ENCODE peak calls at places on chromosomes 16 and 17, in four cellular contexts. X, U, R and Z are unnamed samples.

GRCh38 chr17:33028778-33029177 is 37.1 kb downstream of the SPACA3 start:
- DNase-seq in X (no peak), U (no peak), R (no peak), Z (no peak)

GRCh38 chr16:67027046-67027445 is 1.9 kb upstream of the CBFB start:
- DNase-seq in X (no peak), U (no peak), R (no peak), Z (no peak)

GRCh38 chr17:15377608-15378007 is 36.2 kb upstream of the TEKT3 start:
- DNase-seq in X (no peak), U (no peak), R (no peak), Z (no peak)

GRCh38 chr17:70808596-70808995 is 639.3 kb downstream of the KCNJ2 start:
- DNase-seq in X (no peak), U (no peak), R (no peak), Z (no peak)

GRCh38 chr16:71610936-71611871 is 14.8 kb upstream of the MARVELD3 start:
- DNase-seq in X (peak; percentile 78), U (peak; percentile 78), R (peak; percentile 64), Z (peak; percentile 62)

GRCh38 chr17:19897108-19897854 is 29.5 kb upstream of the ULK2 start:
- DNase-seq in X (peak; percentile 62), U (peak; percentile 69), R (no peak), Z (no peak)

GRCh38 chr17:31433091-31433790 is 41.8 kb downstream of the RAB11FIP4 start:
- DNase-seq in X (no peak), U (no peak), R (peak; percentile 17), Z (no peak)

GRCh38 chr17:59221159-59221847 is 992 bp downstream of the GDPD1 start:
- DNase-seq in X (peak; percentile 43), U (no peak), R (peak; percentile 44), Z (no peak)

GRCh38 chr17:14052886-14053615 is 16.3 kb upstream of the COX10 start:
- DNase-seq in X (no peak), U (no peak), R (no peak), Z (no peak)

GRCh38 chr17:47698749-47699535 is 5.0 kb downstream of the TBKBP1 start:
- DNase-seq in X (peak; percentile 78), U (peak; percentile 67), R (peak; percentile 39), Z (peak; percentile 88)

GRCh38 chr17:15261063-15261817 is 3.9 kb downstream of the PMP22 start:
- DNase-seq in X (peak; percentile 76), U (peak; percentile 49), R (peak; percentile 70), Z (peak; percentile 85)

DNA sequence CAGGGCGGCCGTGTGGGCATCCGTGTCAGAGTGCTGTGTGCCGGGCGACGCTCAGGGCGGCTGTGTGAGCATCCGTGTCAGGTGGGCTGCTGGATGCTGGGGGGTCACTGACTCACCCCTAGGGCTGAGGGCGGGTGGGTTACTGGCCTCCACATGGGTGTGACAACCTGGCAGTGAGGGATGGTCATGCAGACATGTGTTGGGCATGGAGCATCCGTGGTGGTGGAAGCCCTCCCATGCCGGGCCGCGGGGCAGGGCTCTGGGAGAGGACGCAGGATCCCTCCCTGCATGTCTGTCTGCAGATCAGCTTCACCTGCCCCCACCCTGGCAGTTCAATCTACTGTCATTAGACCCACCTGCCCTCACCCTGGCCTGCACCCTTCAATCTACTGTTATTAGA is 56.3 kb downstream of the METRNL start:
- DNase-seq in X (peak; percentile 25), U (peak; percentile 4), R (no peak), Z (no peak)
- H3K27me3 ChIP-seq in X (no peaks in the 10 kb centered on the region), U (peaks cover 8% of the 10 kb centered on the region), R (no peaks in the 10 kb centered on the region), Z (no peaks in the 10 kb centered on the region)

GRCh38 chr17:2364132-2365116 is 27.1 kb downstream of the SGSM2 start:
- DNase-seq in X (no peak), U (no peak), R (no peak), Z (peak; percentile 48)

GRCh38 chr17:2362881-2363280 is 25.6 kb downstream of the SGSM2 start:
- DNase-seq in X (no peak), U (no peak), R (no peak), Z (no peak)

GRCh38 chr17:2362016-2362415 is 24.7 kb downstream of the SGSM2 start:
- DNase-seq in X (no peak), U (no peak), R (no peak), Z (no peak)

GRCh38 chr17:2362416-2362815 is 25.1 kb downstream of the SGSM2 start:
- DNase-seq in X (no peak), U (no peak), R (no peak), Z (no peak)

DNA sequence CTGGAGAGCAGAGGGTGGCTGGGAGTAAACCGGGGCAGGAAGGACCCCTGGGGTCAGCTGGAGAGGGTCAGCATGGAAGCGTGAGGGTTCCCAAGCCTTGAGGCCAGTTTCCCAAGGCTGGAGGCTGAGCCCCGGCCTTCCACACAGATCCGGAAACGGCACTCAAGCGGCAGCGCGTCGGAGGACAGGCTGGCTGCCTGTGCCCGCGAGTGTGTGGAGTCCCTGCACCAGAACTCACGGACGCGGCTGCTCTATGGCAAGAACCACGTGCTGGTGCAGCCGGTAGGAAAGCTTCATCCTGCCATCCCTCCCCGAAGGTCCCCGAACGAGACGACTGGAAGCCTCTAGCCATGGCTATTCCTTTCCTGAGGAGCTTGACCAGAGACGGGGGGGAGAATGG is 26.0 kb downstream of the SGSM2 start:
- DNase-seq in X (no peak), U (no peak), R (no peak), Z (no peak)
- H3K36me3 ChIP-seq in X (no peaks in the 10 kb centered on the region), U (no peaks in the 10 kb centered on the region), R (no peaks in the 10 kb centered on the region), Z (no peaks in the 10 kb centered on the region)

DNA sequence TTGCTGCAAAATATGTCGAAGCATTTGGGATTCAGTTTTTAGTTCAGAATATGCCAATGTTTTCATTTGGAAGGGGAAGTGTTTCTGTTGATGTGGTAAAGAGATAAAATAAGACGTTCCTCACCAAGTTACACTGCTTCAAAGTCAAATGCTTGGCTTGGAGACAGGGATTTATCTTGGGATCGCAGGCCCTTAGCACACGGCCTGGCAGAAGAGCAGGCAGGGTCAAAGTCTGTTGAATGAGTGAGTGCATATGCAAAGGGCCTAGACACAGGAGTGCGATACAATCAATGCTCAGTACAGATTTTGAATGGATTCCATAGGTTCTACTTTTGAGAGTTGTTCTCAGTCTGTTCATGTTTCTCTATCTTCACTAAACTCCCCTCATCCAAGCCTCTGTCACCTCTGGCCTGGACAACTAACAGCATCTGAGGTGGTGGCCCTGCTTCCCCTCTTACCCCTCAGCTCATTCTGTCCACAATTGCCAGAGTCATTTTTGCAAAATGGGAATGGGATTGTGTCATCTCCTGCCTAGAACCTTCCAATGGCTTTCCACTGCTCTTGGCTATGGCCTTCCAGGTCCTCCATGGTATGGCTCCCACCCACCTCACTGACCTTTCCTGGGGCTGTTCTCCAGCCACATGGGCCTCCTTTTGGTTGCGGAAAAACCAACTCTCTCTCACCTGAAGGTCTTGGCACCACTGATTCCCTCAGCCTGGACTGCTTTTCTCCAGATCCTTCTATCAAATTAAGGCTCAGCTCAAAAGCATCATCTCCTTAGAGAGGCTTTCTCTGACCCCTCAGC is 3.2 kb downstream of the DEXI start:
- DNase-seq in X (no peak), U (no peak), R (no peak), Z (no peak)
- H3K4me1 ChIP-seq in X (peaks cover 21% of the 10 kb centered on the region), U (peaks cover 86% of the 10 kb centered on the region), R (peaks cover 52% of the 10 kb centered on the region), Z (peaks cover 14% of the 10 kb centered on the region)

GRCh38 chr16:69860233-69861231 is 90.6 kb upstream of the CLEC18A start:
- DNase-seq in X (no peak), U (peak; percentile 23), R (no peak), Z (no peak)
- H3K27me3 ChIP-seq in X (no peaks in the 10 kb centered on the region), U (no peaks in the 10 kb centered on the region), R (no peaks in the 10 kb centered on the region), Z (no peaks in the 10 kb centered on the region)

GRCh38 chr16:84068783-84069464 is 26.3 kb upstream of the SLC38A8 start:
- DNase-seq in X (no peak), U (no peak), R (no peak), Z (no peak)

GRCh38 chr16:84069540-84069939 is 26.9 kb upstream of the SLC38A8 start:
- DNase-seq in X (no peak), U (no peak), R (no peak), Z (no peak)

GRCh38 chr16:84065536-84066132 is 23.0 kb upstream of the SLC38A8 start:
- DNase-seq in X (peak; percentile 57), U (peak; percentile 46), R (peak; percentile 56), Z (no peak)

GRCh38 chr16:84067640-84068039 is 25.0 kb upstream of the SLC38A8 start:
- DNase-seq in X (no peak), U (no peak), R (no peak), Z (no peak)

GRCh38 chr16:84068041-84068440 is 25.4 kb upstream of the SLC38A8 start:
- DNase-seq in X (no peak), U (no peak), R (no peak), Z (no peak)
- H3K36me3 ChIP-seq in X (no peaks in the 10 kb centered on the region), U (no peaks in the 10 kb centered on the region), R (peaks cover 17% of the 10 kb centered on the region), Z (no peaks in the 10 kb centered on the region)

GRCh38 chr17:75344664-75345063 is 55.4 kb upstream of the SLC25A19 start:
- DNase-seq in X (no peak), U (no peak), R (no peak), Z (no peak)
- H3K4me1 ChIP-seq in X (peaks cover 1% of the 10 kb centered on the region), U (peaks cover 37% of the 10 kb centered on the region), R (no peaks in the 10 kb centered on the region), Z (peaks cover 4% of the 10 kb centered on the region)

GRCh38 chr17:63154586-63155244 is 188.7 kb downstream of the TANC2 start:
- DNase-seq in X (no peak), U (no peak), R (no peak), Z (no peak)
- H3K27me3 ChIP-seq in X (no peaks in the 10 kb centered on the region), U (no peaks in the 10 kb centered on the region), R (no peaks in the 10 kb centered on the region), Z (no peaks in the 10 kb centered on the region)

DNA sequence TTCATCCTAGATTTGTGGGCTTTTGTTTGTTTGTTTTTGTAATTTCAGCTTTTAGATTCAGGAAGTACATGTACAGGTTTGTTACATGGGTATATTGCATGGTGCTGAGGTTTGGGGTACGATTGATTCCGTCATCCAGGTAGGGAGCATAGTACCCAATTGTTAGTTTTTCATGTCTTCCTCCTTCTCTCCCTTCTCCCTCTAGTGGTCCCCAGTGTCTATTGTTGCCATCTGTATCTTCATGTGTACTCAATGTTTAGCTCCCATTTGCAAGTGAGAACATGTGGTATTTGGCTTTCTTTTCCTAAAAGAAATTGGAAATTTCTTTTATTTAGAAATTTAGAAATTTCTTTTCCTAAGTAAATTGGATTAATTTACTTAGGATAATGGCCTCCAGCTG is 37.1 kb upstream of the BCAS3 start:
- DNase-seq in X (no peak), U (no peak), R (peak; percentile 22), Z (no peak)
- H3K36me3 ChIP-seq in X (no peaks in the 10 kb centered on the region), U (no peaks in the 10 kb centered on the region), R (no peaks in the 10 kb centered on the region), Z (no peaks in the 10 kb centered on the region)

DNA sequence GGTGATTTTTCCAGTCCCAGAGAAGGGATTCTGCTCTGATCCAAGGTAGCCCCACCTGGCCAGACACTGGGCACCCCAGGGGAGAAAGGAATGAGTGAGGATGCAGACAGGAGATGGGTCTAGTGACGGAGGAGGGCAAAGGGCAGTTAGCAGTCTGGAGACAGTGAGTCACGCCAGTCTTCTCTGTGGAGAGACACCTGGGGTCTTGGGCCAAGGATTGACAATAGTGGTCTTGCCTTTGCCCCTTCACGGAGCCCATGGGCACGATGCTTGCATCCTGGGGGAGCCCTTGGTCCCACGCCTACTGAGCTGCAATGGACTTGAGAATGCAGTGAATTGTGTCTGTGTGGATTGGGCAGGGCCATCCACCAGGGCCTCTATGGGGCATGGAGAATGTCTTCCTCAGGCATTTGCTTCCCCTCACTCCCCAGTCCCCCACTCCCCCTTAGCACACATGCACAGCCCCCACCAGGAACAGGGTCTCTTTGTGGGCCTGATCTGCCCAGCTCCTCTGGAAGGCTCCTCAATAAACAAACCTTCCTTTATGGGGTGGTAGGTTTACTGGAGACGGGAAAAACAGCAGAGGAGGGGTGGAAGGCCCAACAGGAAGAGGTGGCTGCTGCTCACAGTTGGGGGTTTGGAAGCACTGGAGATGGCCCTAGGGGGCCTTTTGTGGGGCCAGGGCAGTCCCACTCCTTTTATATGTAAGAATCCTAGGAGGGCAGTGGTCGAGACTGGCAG is 1.4 kb downstream of the CHAD start:
- DNase-seq in X (no peak), U (no peak), R (no peak), Z (no peak)
- H3K4me1 ChIP-seq in X (peaks cover 4% of the 10 kb centered on the region), U (peaks cover 40% of the 10 kb centered on the region), R (no peaks in the 10 kb centered on the region), Z (no peaks in the 10 kb centered on the region)